ENCODE peak calls at places on chromosomes 3 and 15, in ten cellular contexts. O is fibroblast of lung, C is AG04450, X is epithelial cell of esophagus, Q is Panc1, R is esophagus squamous epithelium, M is GM13977, F is fibroblast of the aortic adventitia, A is A549, W is NB4. I is an unnamed sample.

GRCh38 chr3:50089603-50089945 is 855 bp downstream of the RBM5 start:
- DNase-seq in O (peak), C (no peak), X (peak), Q (no peak), R (no peak), M (peak), F (peak), A (no peak), W (peak), I (no peak)

GRCh38 chr3:61864886-61865285 is 303.5 kb downstream of the PTPRG start:
- DNase-seq in O (no peak), C (no peak), X (no peak), Q (no peak), R (no peak), M (no peak), F (no peak), A (no peak), W (no peak), I (no peak)

GRCh38 chr3:77319711-77320110 is 279.8 kb downstream of the ROBO2 start:
- DNase-seq in O (peak), C (no peak), X (peak), Q (no peak), R (no peak), M (peak), F (no peak), A (peak), W (peak), I (no peak)

GRCh38 chr15:78067328-78068241 is 9.9 kb downstream of the TBC1D2B start:
- DNase-seq in O (no peak), C (no peak), X (no peak), Q (no peak), R (no peak), M (no peak), F (peak), A (no peak), W (peak), I (no peak)

GRCh38 chr3:175186511-175186910 is 327.4 kb downstream of the NAALADL2 start:
- DNase-seq in O (peak), C (no peak), X (peak), Q (no peak), R (no peak), M (no peak), F (no peak), A (no peak), W (no peak), I (no peak)

GRCh38 chr3:198113219-198114053 is 153.4 kb downstream of the LMLN start:
- DNase-seq in O (peak), C (no peak), X (peak), Q (no peak), R (no peak), M (peak), F (no peak), A (no peak), W (peak), I (no peak)

GRCh38 chr3:34015204-34016142 is 217.0 kb downstream of the PDCD6IP start:
- DNase-seq in O (peak), C (no peak), X (no peak), Q (no peak), R (no peak), M (no peak), F (peak), A (peak), W (peak), I (no peak)

GRCh38 chr15:90234519-90234988 is 545 bp downstream of the GDPGP1 start:
- DNase-seq in O (peak), C (no peak), X (no peak), Q (no peak), R (no peak), M (no peak), F (peak), A (no peak), W (no peak), I (no peak)

GRCh38 chr3:106428565-106428994 is 559.8 kb upstream of the CBLB start:
- DNase-seq in O (peak), C (peak), X (peak), Q (no peak), R (no peak), M (no peak), F (peak), A (peak), W (peak), I (no peak)

GRCh38 chr3:125024817-125025216 is 31.0 kb downstream of the HEG1 start:
- DNase-seq in O (no peak), C (no peak), X (peak), Q (no peak), R (no peak), M (no peak), F (peak), A (no peak), W (no peak), I (no peak)

GRCh38 chr3:78974181-78974770 is 793.5 kb downstream of the ROBO1 start:
- DNase-seq in O (no peak), C (no peak), X (peak), Q (no peak), R (no peak), M (no peak), F (peak), A (no peak), W (no peak), I (no peak)

GRCh38 chr3:192921793-192922192 is 4.1 kb upstream of the MB21D2 start:
- DNase-seq in O (no peak), C (no peak), X (no peak), Q (no peak), R (no peak), M (no peak), F (no peak), A (no peak), W (no peak), I (no peak)

GRCh38 chr15:61835476-61836106 is 224.7 kb downstream of the VPS13C start:
- DNase-seq in O (peak), C (no peak), X (peak), Q (peak), R (no peak), M (peak), F (peak), A (peak), W (peak), I (no peak)

GRCh38 chr15:53389271-53389670 is 370.2 kb downstream of the WDR72 start:
- DNase-seq in O (no peak), C (no peak), X (no peak), Q (no peak), R (no peak), M (no peak), F (no peak), A (no peak), W (no peak), I (no peak)

GRCh38 chr15:53384417-53384816 is 375.0 kb downstream of the WDR72 start:
- DNase-seq in O (no peak), C (no peak), X (peak), Q (no peak), R (no peak), M (no peak), F (no peak), A (peak), W (peak), I (no peak)
- TF ChIP-seq CTCF in O (no peak), C (no peak), X (no peak), Q (peak), R (no peak), M (peak), F (no peak), A (peak), W (peak), I (no peak)

DNA sequence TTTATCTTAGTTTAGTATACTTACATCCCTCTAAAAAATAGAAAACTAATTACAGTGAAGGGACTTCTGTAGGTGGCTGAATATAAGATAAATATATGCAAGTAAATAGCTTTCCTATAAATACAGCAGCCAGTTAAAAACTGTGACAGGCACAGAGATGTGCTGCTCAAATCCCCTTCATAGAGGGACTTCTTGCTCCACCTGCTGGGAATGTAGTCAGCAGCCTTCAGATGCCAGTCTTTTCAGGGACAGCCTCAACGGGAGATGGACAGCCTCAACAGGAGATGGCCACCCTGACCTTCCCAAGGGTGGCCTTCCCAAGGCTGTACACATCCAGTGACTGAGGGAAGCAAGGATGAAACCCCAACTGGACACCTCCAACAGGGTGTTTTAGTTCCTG is 15.7 kb upstream of the PRR23E start:
- DNase-seq in O (no peak), C (no peak), X (peak), Q (no peak), R (no peak), M (no peak), F (peak), A (peak), W (peak), I (no peak)
- TF ChIP-seq CTCF in O (no peak), C (no peak), X (peak), Q (no peak), R (no peak), M (peak), F (peak), A (no peak), W (no peak), I (no peak)

GRCh38 chr3:51937611-51938450 is 3.9 kb downstream of the RRP9 start:
- DNase-seq in O (no peak), C (no peak), X (no peak), Q (no peak), R (no peak), M (no peak), F (no peak), A (no peak), W (no peak), I (no peak)
- TF ChIP-seq CTCF in O (no peak), C (no peak), X (no peak), Q (no peak), R (no peak), M (no peak), F (no peak), A (no peak), W (no peak), I (no peak)

DNA sequence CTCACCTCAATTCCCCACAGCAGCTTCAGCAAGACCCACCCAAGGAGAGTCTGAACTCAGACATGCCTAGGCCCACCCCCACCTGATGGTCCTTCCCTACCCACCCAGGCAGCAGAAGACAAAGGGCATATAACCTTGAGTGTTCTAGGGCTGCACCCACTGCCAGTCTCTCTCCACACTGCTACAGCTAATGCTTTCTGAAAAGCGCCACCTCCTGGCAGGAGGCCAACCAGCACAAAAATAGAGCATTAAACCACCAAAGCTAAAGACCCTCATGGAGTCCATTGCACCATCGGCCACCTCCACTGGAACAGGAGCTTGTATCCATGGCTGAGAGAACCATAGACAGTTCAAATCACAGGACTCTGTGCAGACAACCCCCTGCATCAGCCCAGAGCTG is 11.3 kb upstream of the RPL39L start:
- DNase-seq in O (no peak), C (no peak), X (peak), Q (no peak), R (no peak), M (no peak), F (no peak), A (no peak), W (peak), I (no peak)
- TF ChIP-seq CTCF in O (no peak), C (no peak), X (no peak), Q (peak), R (no peak), M (peak), F (no peak), A (no peak), W (peak), I (peak)

DNA sequence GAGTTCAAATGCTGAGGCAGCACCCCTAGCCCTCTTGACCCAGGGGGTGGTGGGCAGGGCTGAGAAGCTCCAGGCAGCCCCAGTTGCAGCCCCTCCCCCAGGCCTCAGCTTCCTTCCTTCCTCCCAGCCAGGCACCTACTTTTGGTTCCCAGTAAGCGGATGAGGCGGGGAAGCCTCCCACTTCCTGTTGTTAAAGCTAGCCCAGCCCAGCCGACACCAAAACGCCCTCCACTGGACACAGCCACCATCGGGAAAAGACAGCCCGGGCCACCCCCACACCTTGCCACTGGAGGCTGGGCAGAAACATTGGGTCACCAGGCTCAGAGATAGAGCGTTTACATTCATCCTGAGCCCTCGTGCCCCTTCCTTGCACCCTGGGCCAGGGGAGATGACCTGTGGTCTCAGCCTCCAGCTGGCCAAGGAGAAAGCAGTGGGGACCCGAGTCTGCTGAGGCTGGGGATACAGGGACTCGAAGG is 3.5 kb downstream of the DUSP7 start:
- DNase-seq in O (peak), C (peak), X (peak), Q (no peak), R (peak), M (peak), F (peak), A (peak), W (peak), I (peak)
- TF ChIP-seq CTCF in O (peak), C (peak), X (peak), Q (no peak), R (peak), M (peak), F (peak), A (no peak), W (peak), I (no peak)

I was measured in CD14-positive monocyte.